ENCODE peak calls at places on chromosomes 11 and 22, in six cellular contexts. One of them, this sample, is unnamed.

GRCh38 chr11:12377106-12377823 is at the start of gene PARVA:
- DNase-seq in EH: peak; percentile 93
- DNase-seq in NCI-H2029: peak; percentile 30
- DNase-seq in fibroblast of mammary gland: peak; percentile 69
- DNase-seq in GM19239: no peak
- DNase-seq in retinal pigment epithelial cell: peak; percentile 30
- DNase-seq in this sample: peak; percentile 15

GRCh38 chr11:77073328-77074001 is 6.7 kb downstream of the CAPN5 start:
- DNase-seq in GM19239: no peak
- DNase-seq in EH: peak; percentile 96
- DNase-seq in NCI-H2029: peak; percentile 13
- DNase-seq in retinal pigment epithelial cell: peak; percentile 62
- DNase-seq in fibroblast of mammary gland: peak; percentile 96
- DNase-seq in this sample: peak; percentile 16

GRCh38 chr22:50312371-50312770 is 4.9 kb upstream of the PLXNB2 start:
- DNase-seq in fibroblast of mammary gland: no peak
- DNase-seq in EH: no peak
- DNase-seq in GM19239: no peak
- DNase-seq in NCI-H2029: no peak
- DNase-seq in retinal pigment epithelial cell: no peak
- DNase-seq in this sample: no peak

GRCh38 chr11:125593113-125593761 is 585 bp downstream of the STT3A start:
- DNase-seq in NCI-H2029: no peak
- DNase-seq in EH: peak; percentile 66
- DNase-seq in fibroblast of mammary gland: peak; percentile 36
- DNase-seq in retinal pigment epithelial cell: peak; percentile 5
- DNase-seq in GM19239: no peak
- DNase-seq in this sample: no peak

GRCh38 chr11:30960387-30960992 is 374.3 kb upstream of the MPPED2 start:
- DNase-seq in retinal pigment epithelial cell: no peak
- DNase-seq in GM19239: no peak
- DNase-seq in EH: peak; percentile 5
- DNase-seq in NCI-H2029: no peak
- DNase-seq in fibroblast of mammary gland: peak; percentile 56
- DNase-seq in this sample: peak; percentile 13

GRCh38 chr22:30859714-30860095 is 108.9 kb downstream of the MORC2 start:
- DNase-seq in retinal pigment epithelial cell: no peak
- DNase-seq in GM19239: no peak
- DNase-seq in NCI-H2029: no peak
- DNase-seq in fibroblast of mammary gland: no peak
- DNase-seq in EH: no peak
- DNase-seq in this sample: no peak

GRCh38 chr11:34379081-34379480 is 21.3 kb upstream of the ABTB2 start:
- DNase-seq in NCI-H2029: no peak
- DNase-seq in retinal pigment epithelial cell: no peak
- DNase-seq in fibroblast of mammary gland: peak; percentile 35
- DNase-seq in EH: peak; percentile 61
- DNase-seq in GM19239: no peak
- DNase-seq in this sample: no peak

GRCh38 chr11:61541568-61541967 is 33.0 kb downstream of the LRRC10B start:
- DNase-seq in fibroblast of mammary gland: peak; percentile 88
- DNase-seq in retinal pigment epithelial cell: no peak
- DNase-seq in GM19239: no peak
- DNase-seq in NCI-H2029: peak; percentile 85
- DNase-seq in EH: peak; percentile 70
- DNase-seq in this sample: peak; percentile 55

GRCh38 chr22:37726240-37726887 is 29.5 kb downstream of the TRIOBP start:
- DNase-seq in retinal pigment epithelial cell: no peak
- DNase-seq in fibroblast of mammary gland: peak; percentile 70
- DNase-seq in GM19239: no peak
- DNase-seq in NCI-H2029: no peak
- DNase-seq in EH: peak; percentile 36
- DNase-seq in this sample: no peak

GRCh38 chr22:19989725-19990067 is 26.9 kb downstream of the ARVCF start:
- DNase-seq in fibroblast of mammary gland: no peak
- DNase-seq in GM19239: no peak
- DNase-seq in NCI-H2029: no peak
- DNase-seq in EH: no peak
- DNase-seq in retinal pigment epithelial cell: no peak
- DNase-seq in this sample: no peak

GRCh38 chr11:10401275-10401674 is 53.8 kb upstream of the AMPD3 start:
- DNase-seq in NCI-H2029: no peak
- DNase-seq in fibroblast of mammary gland: no peak
- DNase-seq in GM19239: no peak
- DNase-seq in retinal pigment epithelial cell: no peak
- DNase-seq in EH: no peak
- DNase-seq in this sample: no peak